ENCODE peak calls at places on chromosome 11, in four cellular contexts. R is SK-N-SH, E is GM23248, V is neural progenitor cell. Q is an unnamed sample.

GRCh38 chr11:59429924-59430516 is 3.8 kb upstream of the OR5A2 start:
- DNase-seq in V (peak; percentile 79), R (peak; percentile 34), E (peak; percentile 48), Q (peak; percentile 76)

GRCh38 chr11:57174656-57175055 is 7.1 kb upstream of the LRRC55 start:
- DNase-seq in V (no peak), R (no peak), E (no peak), Q (no peak)

GRCh38 chr11:65585396-65586246 is 9.8 kb downstream of the EHBP1L1 start:
- DNase-seq in E (no peak), V (no peak), R (peak; percentile 36), Q (no peak)

GRCh38 chr11:77081976-77082836 is 15.4 kb downstream of the CAPN5 start:
- DNase-seq in V (no peak), R (peak; percentile 21), E (no peak), Q (no peak)

GRCh38 chr11:36672815-36673450 is 74.9 kb upstream of the RAG2 start:
- DNase-seq in E (peak; percentile 52), V (peak; percentile 29), R (peak; percentile 33), Q (peak; percentile 31)

GRCh38 chr11:72975778-72976520 is 161.7 kb downstream of the ATG16L2 start:
- DNase-seq in R (no peak), V (no peak), E (peak; percentile 89), Q (no peak)

GRCh38 chr11:131423715-131424114 is 53.3 kb downstream of the NTM start:
- DNase-seq in R (no peak), V (no peak), E (peak; percentile 38), Q (no peak)

GRCh38 chr11:36007127-36007824 is 63.4 kb downstream of the LDLRAD3 start:
- DNase-seq in R (no peak), E (no peak), V (no peak), Q (no peak)

GRCh38 chr11:102451693-102452460 is 688 bp downstream of the TMEM123 start:
- DNase-seq in R (peak; percentile 80), V (peak; percentile 82), E (peak; percentile 77), Q (peak; percentile 89)

GRCh38 chr11:93849751-93850584 is 450 bp downstream of the VSTM5 start:
- DNase-seq in R (peak; percentile 83), V (peak; percentile 38), E (peak; percentile 56), Q (no peak)

GRCh38 chr11:65204143-65204542 is 22.4 kb downstream of the CAPN1 start:
- DNase-seq in R (no peak), V (no peak), E (no peak), Q (no peak)

GRCh38 chr11:65274734-65275682 is 13.2 kb downstream of the POLA2 start:
- DNase-seq in E (peak; percentile 96), V (peak; percentile 77), R (peak; percentile 76), Q (peak; percentile 33)

GRCh38 chr11:69102732-69103615 is 52.8 kb upstream of the SMIM38 start:
- DNase-seq in V (peak; percentile 64), E (peak; percentile 22), R (peak; percentile 80), Q (no peak)

GRCh38 chr11:20156876-20157613 is 3.2 kb downstream of the DBX1 start:
- DNase-seq in E (no peak), V (peak; percentile 83), R (no peak), Q (peak; percentile 15)

GRCh38 chr11:108218455-108218854 is 4.0 kb downstream of the NPAT start:
- DNase-seq in R (no peak), E (peak; percentile 55), V (no peak), Q (no peak)

GRCh38 chr11:86481399-86481798 is 106.7 kb downstream of the CCDC81 start:
- DNase-seq in V (no peak), E (no peak), R (no peak), Q (no peak)

GRCh38 chr11:1782831-1783724 is 19.4 kb upstream of the CTSD start:
- DNase-seq in E (peak; percentile 17), V (no peak), R (peak; percentile 14), Q (no peak)

GRCh38 chr11:35011389-35011788 is 95.0 kb downstream of the PDHX start:
- DNase-seq in E (peak; percentile 75), R (no peak), V (no peak), Q (no peak)

GRCh38 chr11:1217151-1217550 is 5.7 kb upstream of the MUC5B start:
- DNase-seq in V (no peak), R (no peak), E (no peak), Q (no peak)

GRCh38 chr11:47904048-47904447 is 55.9 kb upstream of the NUP160 start:
- DNase-seq in V (no peak), R (no peak), E (peak; percentile 37), Q (no peak)

GRCh38 chr11:19350093-19350665 is 109.4 kb upstream of the E2F8 start:
- DNase-seq in R (no peak), E (no peak), V (no peak), Q (no peak)

GRCh38 chr11:86735462-86736302 is 63.3 kb upstream of the ME3 start:
- DNase-seq in E (peak; percentile 79), V (no peak), R (no peak), Q (no peak)

GRCh38 chr11:61417670-61418069 is 12.1 kb downstream of the CPSF7 start:
- DNase-seq in V (no peak), R (no peak), E (peak; percentile 68), Q (no peak)

GRCh38 chr11:117828641-117829368 is 4.3 kb upstream of the FXYD2 start:
- DNase-seq in R (no peak), V (no peak), E (peak; percentile 45), Q (no peak)

GRCh38 chr11:1086171-1087102 is 11.8 kb downstream of the MUC2 start:
- DNase-seq in E (no peak), R (no peak), V (no peak), Q (no peak)

GRCh38 chr11:28343304-28344233 is 235.4 kb downstream of the METTL15 start:
- DNase-seq in E (peak; percentile 81), V (no peak), R (no peak), Q (no peak)

GRCh38 chr11:34749666-34750659 is 129.1 kb downstream of the EHF start:
- DNase-seq in V (no peak), R (no peak), E (peak; percentile 72), Q (no peak)

GRCh38 chr11:68930991-68931855 is 27.5 kb downstream of the IGHMBP2 start:
- DNase-seq in E (no peak), R (no peak), V (no peak), Q (no peak)

GRCh38 chr11:72224587-72225410 is at the start of gene INPPL1:
- DNase-seq in V (peak; percentile 85), R (peak; percentile 67), E (peak; percentile 77), Q (peak; percentile 48)

GRCh38 chr11:22626573-22627239 is 1.1 kb upstream of the FANCF start:
- DNase-seq in V (no peak), E (peak; percentile 0), R (no peak), Q (no peak)
- H3K4me1 ChIP-seq in V (peaks cover 11% of the 10 kb centered on the region), E (peaks cover 6% of the 10 kb centered on the region), R (peaks cover 8% of the 10 kb centered on the region), Q (peaks cover 4% of the 10 kb centered on the region)

DNA sequence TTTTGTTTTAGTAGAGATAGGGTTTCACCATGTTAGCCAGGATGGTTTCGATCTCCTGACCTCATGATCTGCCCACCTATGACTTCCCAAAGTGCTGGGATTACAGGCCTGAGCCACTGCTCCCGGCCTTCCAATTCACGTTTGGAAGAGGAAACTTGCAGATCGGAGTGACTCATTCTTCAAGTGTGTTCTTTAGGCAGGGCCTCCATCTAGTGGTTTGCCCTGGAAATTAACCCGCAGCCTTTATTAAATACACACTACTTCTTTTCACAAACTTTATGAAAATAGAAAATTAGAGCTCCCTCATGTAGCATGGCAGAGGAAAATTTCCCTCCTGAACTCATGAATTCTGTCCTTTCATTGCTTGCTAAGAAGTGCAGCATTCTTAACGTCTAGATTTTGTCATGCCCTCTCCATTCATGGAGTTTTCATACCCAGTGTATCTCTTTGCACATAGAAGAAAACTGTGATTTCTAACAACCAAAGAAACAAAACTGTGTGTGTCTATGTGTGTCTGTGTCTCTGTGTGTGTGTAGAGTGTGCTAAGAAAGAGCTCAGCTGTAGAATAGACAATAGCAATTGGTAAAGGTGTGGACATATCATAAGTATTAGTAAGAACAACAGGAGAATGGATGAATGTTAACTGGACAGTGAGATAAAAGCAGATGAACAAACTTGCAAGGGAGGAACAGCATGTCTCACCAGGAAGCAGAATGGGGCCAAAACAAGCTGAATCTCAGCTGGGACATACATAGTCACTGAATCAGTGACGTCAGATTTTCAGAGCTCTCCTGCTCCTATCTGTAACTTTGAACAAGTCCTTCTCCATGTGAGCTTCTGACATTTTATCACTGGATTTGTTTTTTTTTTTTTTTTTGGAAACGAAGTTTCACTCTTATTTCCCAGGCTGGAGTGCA is 118.4 kb downstream of the BBOX1 start:
- DNase-seq in V (peak; percentile 70), R (peak; percentile 62), E (peak; percentile 92), Q (peak; percentile 65)
- H3K9ac ChIP-seq in V (no peak overlapping the region), R (peak overlapping the region; percentile 29), E (no peak overlapping the region), Q (no peak overlapping the region)

DNA sequence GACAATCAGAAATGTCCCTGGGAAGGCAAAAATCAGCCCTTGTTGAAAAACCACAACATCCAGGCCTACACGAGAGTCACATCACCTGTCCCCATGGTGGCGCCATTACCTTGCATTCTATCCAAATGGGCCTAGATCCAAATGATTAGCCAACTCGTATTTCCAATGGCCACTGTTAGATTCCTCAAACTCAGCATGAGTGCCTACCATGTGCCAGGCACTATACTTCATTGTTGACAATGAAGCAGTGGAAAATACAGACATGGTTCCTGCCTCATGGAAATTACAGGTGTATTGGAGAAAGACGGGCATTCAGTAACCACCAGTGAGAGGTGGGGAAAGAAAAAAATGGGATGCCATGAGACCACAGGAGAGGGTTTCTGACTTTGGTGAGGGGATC is 29.8 kb upstream of the CREB3L1 start:
- DNase-seq in V (peak; percentile 82), E (peak; percentile 24), R (no peak), Q (peak; percentile 33)
- TF ChIP-seq EZH2phosphoT487 in V (no peak), E (no peak), R (no peak), Q (no peak)

DNA sequence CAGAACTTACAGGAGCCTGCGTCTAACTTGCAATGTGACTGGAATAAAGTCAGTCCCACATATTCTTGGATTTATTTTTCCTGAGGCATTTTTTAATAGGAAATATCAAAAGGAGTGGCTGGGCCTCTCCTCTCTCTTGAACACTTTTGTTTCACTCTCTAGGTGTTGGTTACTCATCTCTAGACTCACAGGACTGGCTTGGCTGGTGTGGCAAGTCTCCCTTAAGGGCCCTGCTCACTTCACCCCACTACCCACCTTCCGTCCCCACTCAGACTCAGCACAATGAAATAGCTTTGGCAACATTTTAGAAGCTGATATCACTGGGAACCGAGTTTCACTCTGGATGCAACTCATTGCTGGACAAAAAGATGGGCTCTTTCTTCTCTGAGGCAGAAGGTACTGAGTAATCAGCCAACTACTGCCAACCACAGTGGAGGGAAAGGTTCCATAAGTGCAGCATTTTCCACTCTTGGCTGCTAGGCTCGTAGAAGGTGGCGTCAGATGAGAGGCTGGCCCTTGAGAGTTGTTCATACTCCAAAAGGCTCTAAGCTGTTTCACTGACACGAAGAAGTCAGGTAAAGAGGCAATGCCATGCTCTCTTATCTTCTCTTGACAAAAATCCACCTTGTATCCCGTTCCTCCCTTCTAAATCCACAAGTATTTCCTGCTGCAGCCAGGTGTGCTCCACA is 390.6 kb downstream of the SOX6 start:
- DNase-seq in E (no peak), V (no peak), R (no peak), Q (no peak)
- H3K4me1 ChIP-seq in E (peaks cover 21% of the 10 kb centered on the region), V (peaks cover 13% of the 10 kb centered on the region), R (peaks cover 11% of the 10 kb centered on the region), Q (peaks cover 9% of the 10 kb centered on the region)

GRCh38 chr11:122093731-122094130 is 22.3 kb downstream of the BLID start:
- DNase-seq in V (no peak), E (peak; percentile 86), R (no peak), Q (no peak)
- H3K9ac ChIP-seq in V (no peak overlapping the region), E (peak overlapping the region; percentile 9), R (no peak overlapping the region), Q (no peak overlapping the region)

GRCh38 chr11:115178705-115179104 is 325.5 kb downstream of the CADM1 start:
- DNase-seq in R (no peak), V (peak; percentile 53), E (no peak), Q (no peak)
- TF ChIP-seq EZH2phosphoT487 in R (no peak), V (no peak), E (no peak), Q (no peak)

GRCh38 chr11:121533556-121534050 is 80.8 kb upstream of the SORL1-AS1 start:
- DNase-seq in E (no peak), R (no peak), V (no peak), Q (no peak)
- H3K4me1 ChIP-seq in E (peaks cover 7% of the 10 kb centered on the region), R (peaks cover 3% of the 10 kb centered on the region), V (peaks cover 7% of the 10 kb centered on the region), Q (peaks cover 8% of the 10 kb centered on the region)

GRCh38 chr11:121655481-121656332 is 202.9 kb upstream of the SORL1-AS1 start:
- DNase-seq in R (peak; percentile 91), E (peak; percentile 99), V (peak; percentile 91), Q (peak; percentile 86)
- H3K9ac ChIP-seq in R (peak overlapping the region; percentile 89), E (peak overlapping the region; percentile 84), V (no peak overlapping the region), Q (peak overlapping the region; percentile 61)